ENCODE peak calls at places on chromosomes 13 and 19, in seven cellular contexts. One of them, this sample, is unnamed.

GRCh38 chr19:752652-753517 is 2.0 kb downstream of the MISP start:
- DNase-seq in A549: peak
- DNase-seq in PC-3: peak
- DNase-seq in tibial nerve: peak
- DNase-seq in CD4-positive, alpha-beta T cell: no peak
- DNase-seq in cardiac muscle cell: no peak
- DNase-seq in fibroblast of pulmonary artery: peak
- DNase-seq in this sample: peak

GRCh38 chr13:45258339-45258685 is 57.5 kb upstream of the KCTD4 start:
- DNase-seq in tibial nerve: no peak
- DNase-seq in fibroblast of pulmonary artery: peak
- DNase-seq in PC-3: no peak
- DNase-seq in CD4-positive, alpha-beta T cell: no peak
- DNase-seq in cardiac muscle cell: peak
- DNase-seq in A549: no peak
- DNase-seq in this sample: no peak

GRCh38 chr13:26971990-26972888 is 199.4 kb downstream of the USP12 start:
- DNase-seq in tibial nerve: no peak
- DNase-seq in cardiac muscle cell: peak
- DNase-seq in A549: peak
- DNase-seq in fibroblast of pulmonary artery: peak
- DNase-seq in PC-3: peak
- DNase-seq in CD4-positive, alpha-beta T cell: no peak
- DNase-seq in this sample: peak

GRCh38 chr13:28283600-28283999 is 145.3 kb downstream of the PAN3 start:
- DNase-seq in PC-3: no peak
- DNase-seq in cardiac muscle cell: no peak
- DNase-seq in fibroblast of pulmonary artery: no peak
- DNase-seq in CD4-positive, alpha-beta T cell: no peak
- DNase-seq in tibial nerve: no peak
- DNase-seq in A549: no peak
- DNase-seq in this sample: no peak

GRCh38 chr19:17184381-17184841 is 30.7 kb upstream of the USE1 start:
- DNase-seq in PC-3: no peak
- DNase-seq in fibroblast of pulmonary artery: no peak
- DNase-seq in cardiac muscle cell: no peak
- DNase-seq in tibial nerve: no peak
- DNase-seq in A549: no peak
- DNase-seq in CD4-positive, alpha-beta T cell: peak
- DNase-seq in this sample: no peak

GRCh38 chr13:99371956-99372355 is 64.8 kb upstream of the GPR183 start:
- DNase-seq in CD4-positive, alpha-beta T cell: peak
- DNase-seq in PC-3: no peak
- DNase-seq in tibial nerve: no peak
- DNase-seq in A549: no peak
- DNase-seq in fibroblast of pulmonary artery: no peak
- DNase-seq in cardiac muscle cell: no peak
- DNase-seq in this sample: no peak

GRCh38 chr13:94054159-94054558 is 425.3 kb downstream of the DCT start:
- DNase-seq in cardiac muscle cell: peak
- DNase-seq in PC-3: no peak
- DNase-seq in fibroblast of pulmonary artery: no peak
- DNase-seq in CD4-positive, alpha-beta T cell: no peak
- DNase-seq in tibial nerve: no peak
- DNase-seq in A549: no peak
- DNase-seq in this sample: no peak

GRCh38 chr19:35262101-35262761 is 6.5 kb upstream of the USF2 start:
- DNase-seq in tibial nerve: no peak
- DNase-seq in A549: no peak
- DNase-seq in CD4-positive, alpha-beta T cell: no peak
- DNase-seq in cardiac muscle cell: no peak
- DNase-seq in fibroblast of pulmonary artery: no peak
- DNase-seq in PC-3: no peak
- DNase-seq in this sample: no peak

GRCh38 chr13:39263033-39263432 is 224.8 kb downstream of the NHLRC3 start:
- DNase-seq in fibroblast of pulmonary artery: peak
- DNase-seq in PC-3: peak
- DNase-seq in tibial nerve: peak
- DNase-seq in CD4-positive, alpha-beta T cell: no peak
- DNase-seq in cardiac muscle cell: peak
- DNase-seq in A549: peak
- DNase-seq in this sample: peak

GRCh38 chr19:42129399-42130253 is 2.6 kb downstream of the POU2F2 start:
- DNase-seq in PC-3: no peak
- DNase-seq in cardiac muscle cell: no peak
- DNase-seq in CD4-positive, alpha-beta T cell: no peak
- DNase-seq in tibial nerve: peak
- DNase-seq in fibroblast of pulmonary artery: peak
- DNase-seq in A549: no peak
- DNase-seq in this sample: peak

GRCh38 chr19:10120538-10121198 is 969 bp upstream of the EIF3G start:
- DNase-seq in A549: no peak
- DNase-seq in CD4-positive, alpha-beta T cell: no peak
- DNase-seq in PC-3: peak
- DNase-seq in tibial nerve: no peak
- DNase-seq in cardiac muscle cell: no peak
- DNase-seq in fibroblast of pulmonary artery: peak
- DNase-seq in this sample: peak

GRCh38 chr13:100139822-100140221 is 50.9 kb downstream of the PCCA start:
- DNase-seq in tibial nerve: no peak
- DNase-seq in A549: no peak
- DNase-seq in CD4-positive, alpha-beta T cell: no peak
- DNase-seq in PC-3: no peak
- DNase-seq in cardiac muscle cell: no peak
- DNase-seq in fibroblast of pulmonary artery: no peak
- DNase-seq in this sample: no peak

GRCh38 chr13:113855012-113855921 is 8.6 kb downstream of the GAS6 start:
- DNase-seq in CD4-positive, alpha-beta T cell: no peak
- DNase-seq in cardiac muscle cell: no peak
- DNase-seq in A549: no peak
- DNase-seq in fibroblast of pulmonary artery: no peak
- DNase-seq in PC-3: no peak
- DNase-seq in tibial nerve: no peak
- DNase-seq in this sample: no peak

GRCh38 chr13:25881946-25882574 is 169.8 kb downstream of the SHISA2 start:
- DNase-seq in fibroblast of pulmonary artery: no peak
- DNase-seq in A549: no peak
- DNase-seq in CD4-positive, alpha-beta T cell: no peak
- DNase-seq in PC-3: no peak
- DNase-seq in tibial nerve: no peak
- DNase-seq in cardiac muscle cell: no peak
- DNase-seq in this sample: no peak

GRCh38 chr19:17762505-17763229 is 11.4 kb downstream of the FCHO1 start:
- DNase-seq in fibroblast of pulmonary artery: peak
- DNase-seq in PC-3: peak
- DNase-seq in tibial nerve: no peak
- DNase-seq in CD4-positive, alpha-beta T cell: no peak
- DNase-seq in A549: peak
- DNase-seq in cardiac muscle cell: peak
- DNase-seq in this sample: peak

GRCh38 chr13:27474751-27475268 is 24.4 kb upstream of the MTIF3 start:
- DNase-seq in tibial nerve: no peak
- DNase-seq in CD4-positive, alpha-beta T cell: no peak
- DNase-seq in PC-3: no peak
- DNase-seq in fibroblast of pulmonary artery: no peak
- DNase-seq in A549: no peak
- DNase-seq in cardiac muscle cell: no peak
- DNase-seq in this sample: no peak

GRCh38 chr13:51005566-51005965 is 96.0 kb downstream of the RNASEH2B start:
- DNase-seq in A549: no peak
- DNase-seq in fibroblast of pulmonary artery: no peak
- DNase-seq in PC-3: no peak
- DNase-seq in tibial nerve: no peak
- DNase-seq in CD4-positive, alpha-beta T cell: no peak
- DNase-seq in cardiac muscle cell: no peak
- DNase-seq in this sample: no peak

GRCh38 chr19:45090034-45090433 is 2.9 kb upstream of the PPP1R37 start:
- DNase-seq in cardiac muscle cell: no peak
- DNase-seq in PC-3: no peak
- DNase-seq in CD4-positive, alpha-beta T cell: no peak
- DNase-seq in tibial nerve: no peak
- DNase-seq in fibroblast of pulmonary artery: no peak
- DNase-seq in A549: no peak
- DNase-seq in this sample: no peak

GRCh38 chr13:34762312-34762711 is 179.8 kb upstream of the NBEA start:
- DNase-seq in A549: peak
- DNase-seq in cardiac muscle cell: no peak
- DNase-seq in fibroblast of pulmonary artery: peak
- DNase-seq in PC-3: no peak
- DNase-seq in CD4-positive, alpha-beta T cell: no peak
- DNase-seq in tibial nerve: no peak
- DNase-seq in this sample: no peak

GRCh38 chr13:80830431-80830830 is 489.5 kb upstream of the SPRY2 start:
- DNase-seq in tibial nerve: no peak
- DNase-seq in PC-3: no peak
- DNase-seq in cardiac muscle cell: no peak
- DNase-seq in CD4-positive, alpha-beta T cell: no peak
- DNase-seq in fibroblast of pulmonary artery: no peak
- DNase-seq in A549: no peak
- DNase-seq in this sample: no peak

GRCh38 chr13:73898899-73899298 is 235.3 kb downstream of the KLF12 start:
- DNase-seq in PC-3: no peak
- DNase-seq in A549: no peak
- DNase-seq in cardiac muscle cell: no peak
- DNase-seq in CD4-positive, alpha-beta T cell: no peak
- DNase-seq in tibial nerve: no peak
- DNase-seq in fibroblast of pulmonary artery: no peak
- DNase-seq in this sample: no peak

GRCh38 chr13:73891805-73892204 is 242.4 kb downstream of the KLF12 start:
- DNase-seq in fibroblast of pulmonary artery: no peak
- DNase-seq in tibial nerve: no peak
- DNase-seq in PC-3: no peak
- DNase-seq in A549: peak
- DNase-seq in cardiac muscle cell: no peak
- DNase-seq in CD4-positive, alpha-beta T cell: no peak
- DNase-seq in this sample: no peak

GRCh38 chr13:73893833-73894232 is 240.4 kb downstream of the KLF12 start:
- DNase-seq in CD4-positive, alpha-beta T cell: no peak
- DNase-seq in fibroblast of pulmonary artery: no peak
- DNase-seq in A549: no peak
- DNase-seq in cardiac muscle cell: no peak
- DNase-seq in tibial nerve: no peak
- DNase-seq in PC-3: no peak
- DNase-seq in this sample: no peak

GRCh38 chr13:73898276-73898675 is 235.9 kb downstream of the KLF12 start:
- DNase-seq in CD4-positive, alpha-beta T cell: no peak
- DNase-seq in fibroblast of pulmonary artery: no peak
- DNase-seq in PC-3: peak
- DNase-seq in tibial nerve: no peak
- DNase-seq in cardiac muscle cell: no peak
- DNase-seq in A549: no peak
- DNase-seq in this sample: no peak

GRCh38 chr13:73894995-73895571 is 239.1 kb downstream of the KLF12 start:
- DNase-seq in CD4-positive, alpha-beta T cell: no peak
- DNase-seq in tibial nerve: no peak
- DNase-seq in cardiac muscle cell: no peak
- DNase-seq in PC-3: no peak
- DNase-seq in A549: no peak
- DNase-seq in fibroblast of pulmonary artery: no peak
- DNase-seq in this sample: no peak
- TF ChIP-seq CTCF in CD4-positive, alpha-beta T cell: no peak
- TF ChIP-seq CTCF in tibial nerve: no peak
- TF ChIP-seq CTCF in cardiac muscle cell: no peak
- TF ChIP-seq CTCF in PC-3: no peak
- TF ChIP-seq CTCF in A549: no peak
- TF ChIP-seq CTCF in fibroblast of pulmonary artery: no peak
- TF ChIP-seq CTCF in this sample: no peak

GRCh38 chr13:41428155-41428554 is 29.2 kb upstream of the RGCC start:
- DNase-seq in CD4-positive, alpha-beta T cell: peak
- DNase-seq in fibroblast of pulmonary artery: peak
- DNase-seq in tibial nerve: no peak
- DNase-seq in cardiac muscle cell: no peak
- DNase-seq in A549: no peak
- DNase-seq in PC-3: no peak
- DNase-seq in this sample: no peak
- TF ChIP-seq CTCF in CD4-positive, alpha-beta T cell: no peak
- TF ChIP-seq CTCF in fibroblast of pulmonary artery: peak
- TF ChIP-seq CTCF in tibial nerve: peak
- TF ChIP-seq CTCF in cardiac muscle cell: peak
- TF ChIP-seq CTCF in A549: peak
- TF ChIP-seq CTCF in PC-3: no peak
- TF ChIP-seq CTCF in this sample: no peak

GRCh38 chr13:107456431-107456830 is 758.9 kb downstream of the LIG4 start:
- DNase-seq in cardiac muscle cell: no peak
- DNase-seq in CD4-positive, alpha-beta T cell: no peak
- DNase-seq in A549: no peak
- DNase-seq in fibroblast of pulmonary artery: no peak
- DNase-seq in tibial nerve: no peak
- DNase-seq in PC-3: no peak
- DNase-seq in this sample: no peak

GRCh38 chr13:107447591-107447990 is 767.7 kb downstream of the LIG4 start:
- DNase-seq in PC-3: no peak
- DNase-seq in CD4-positive, alpha-beta T cell: no peak
- DNase-seq in tibial nerve: no peak
- DNase-seq in cardiac muscle cell: no peak
- DNase-seq in fibroblast of pulmonary artery: no peak
- DNase-seq in A549: no peak
- DNase-seq in this sample: no peak

GRCh38 chr13:107450426-107450825 is 764.9 kb downstream of the LIG4 start:
- DNase-seq in PC-3: no peak
- DNase-seq in tibial nerve: no peak
- DNase-seq in fibroblast of pulmonary artery: peak
- DNase-seq in cardiac muscle cell: no peak
- DNase-seq in A549: no peak
- DNase-seq in CD4-positive, alpha-beta T cell: no peak
- DNase-seq in this sample: no peak

GRCh38 chr13:107452833-107453232 is 762.5 kb downstream of the LIG4 start:
- DNase-seq in tibial nerve: no peak
- DNase-seq in PC-3: no peak
- DNase-seq in cardiac muscle cell: no peak
- DNase-seq in fibroblast of pulmonary artery: no peak
- DNase-seq in CD4-positive, alpha-beta T cell: no peak
- DNase-seq in A549: no peak
- DNase-seq in this sample: no peak

GRCh38 chr13:107450931-107451330 is 764.4 kb downstream of the LIG4 start:
- DNase-seq in cardiac muscle cell: no peak
- DNase-seq in tibial nerve: peak
- DNase-seq in A549: no peak
- DNase-seq in PC-3: peak
- DNase-seq in fibroblast of pulmonary artery: peak
- DNase-seq in CD4-positive, alpha-beta T cell: no peak
- DNase-seq in this sample: peak
- TF ChIP-seq CTCF in cardiac muscle cell: no peak
- TF ChIP-seq CTCF in tibial nerve: no peak
- TF ChIP-seq CTCF in A549: no peak
- TF ChIP-seq CTCF in PC-3: no peak
- TF ChIP-seq CTCF in fibroblast of pulmonary artery: no peak
- TF ChIP-seq CTCF in CD4-positive, alpha-beta T cell: no peak
- TF ChIP-seq CTCF in this sample: no peak

DNA sequence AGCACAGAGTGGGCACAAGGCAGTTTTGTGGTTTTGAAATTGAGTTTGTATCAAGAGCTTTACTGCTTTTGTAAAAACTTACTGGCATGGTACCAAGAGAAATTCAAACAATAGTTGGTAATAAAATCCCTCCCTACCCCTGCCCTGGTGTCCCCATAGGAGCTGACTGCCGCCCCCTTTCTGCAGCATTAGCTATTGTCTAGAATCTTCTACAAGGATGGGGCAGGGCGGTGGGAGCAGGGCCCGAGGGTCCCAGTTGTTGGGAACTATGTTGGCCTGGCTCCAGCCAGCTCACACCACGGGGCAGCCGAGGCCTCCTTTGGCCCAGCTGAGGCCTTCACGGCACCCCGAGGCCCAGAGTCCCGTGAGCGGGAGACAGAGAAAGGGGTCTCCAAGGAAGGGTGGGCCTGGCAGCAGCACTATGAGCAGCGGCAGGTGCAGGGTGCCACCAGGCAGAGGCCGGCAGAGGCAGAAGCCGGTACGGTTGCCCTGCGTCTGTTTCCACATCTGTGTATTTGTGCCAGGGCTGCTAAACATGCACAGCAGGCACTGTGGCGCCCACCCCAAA is 57.9 kb downstream of the KDM4B start:
- DNase-seq in PC-3: peak
- DNase-seq in CD4-positive, alpha-beta T cell: no peak
- DNase-seq in A549: no peak
- DNase-seq in tibial nerve: no peak
- DNase-seq in fibroblast of pulmonary artery: peak
- DNase-seq in cardiac muscle cell: no peak
- DNase-seq in this sample: no peak
- TF ChIP-seq CTCF in PC-3: peak
- TF ChIP-seq CTCF in CD4-positive, alpha-beta T cell: no peak
- TF ChIP-seq CTCF in A549: no peak
- TF ChIP-seq CTCF in tibial nerve: no peak
- TF ChIP-seq CTCF in fibroblast of pulmonary artery: peak
- TF ChIP-seq CTCF in cardiac muscle cell: no peak
- TF ChIP-seq CTCF in this sample: no peak